ENCODE peak calls at places on chromosomes 12 and 14, in five cellular contexts. One of them, this sample, is unnamed.
A peak's percentile ranks its signal among the peaks of the same experiment; 100 is the strongest.

GRCh38 chr14:34479694-34480093 is 17.7 kb upstream of the SPTSSA start:
- DNase-seq in sigmoid colon: no peak
- DNase-seq in endothelial cell of umbilical vein: no peak
- DNase-seq in HepG2: no peak
- DNase-seq in GM12878: no peak
- DNase-seq in this sample: no peak

GRCh38 chr12:102504280-102504679 is 23.9 kb upstream of the IGF1 start:
- DNase-seq in HepG2: no peak
- DNase-seq in endothelial cell of umbilical vein: no peak
- DNase-seq in GM12878: no peak
- DNase-seq in sigmoid colon: no peak
- DNase-seq in this sample: no peak

GRCh38 chr12:94175763-94176660 is 27.6 kb downstream of the PLXNC1 start:
- DNase-seq in HepG2: no peak
- DNase-seq in endothelial cell of umbilical vein: no peak
- DNase-seq in GM12878: no peak
- DNase-seq in sigmoid colon: no peak
- DNase-seq in this sample: no peak

GRCh38 chr14:88421286-88421685 is 35.8 kb downstream of the SPATA7 start:
- DNase-seq in GM12878: no peak
- DNase-seq in endothelial cell of umbilical vein: no peak
- DNase-seq in HepG2: no peak
- DNase-seq in sigmoid colon: no peak
- DNase-seq in this sample: no peak

GRCh38 chr12:2284857-2285256 is 232.1 kb downstream of the CACNA1C start:
- DNase-seq in HepG2: peak; percentile 29
- DNase-seq in GM12878: no peak
- DNase-seq in sigmoid colon: peak; percentile 84
- DNase-seq in endothelial cell of umbilical vein: peak; percentile 31
- DNase-seq in this sample: peak; percentile 60

GRCh38 chr12:93319523-93320045 is 58.1 kb upstream of the NUDT4 start:
- DNase-seq in endothelial cell of umbilical vein: no peak
- DNase-seq in HepG2: no peak
- DNase-seq in sigmoid colon: no peak
- DNase-seq in GM12878: no peak
- DNase-seq in this sample: no peak

GRCh38 chr12:120257041-120257821 is 8.3 kb downstream of the PXN start:
- DNase-seq in sigmoid colon: peak; percentile 83
- DNase-seq in GM12878: no peak
- DNase-seq in HepG2: no peak
- DNase-seq in endothelial cell of umbilical vein: peak; percentile 98
- DNase-seq in this sample: peak; percentile 49

GRCh38 chr12:94172031-94172430 is 23.7 kb downstream of the PLXNC1 start:
- DNase-seq in GM12878: no peak
- DNase-seq in endothelial cell of umbilical vein: no peak
- DNase-seq in HepG2: peak; percentile 15
- DNase-seq in sigmoid colon: no peak
- DNase-seq in this sample: no peak

GRCh38 chr12:95790025-95790911 is at the start of gene NTN4:
- DNase-seq in endothelial cell of umbilical vein: peak; percentile 67
- DNase-seq in sigmoid colon: peak; percentile 65
- DNase-seq in HepG2: no peak
- DNase-seq in GM12878: no peak
- DNase-seq in this sample: peak; percentile 52

GRCh38 chr12:76685246-76685678 is 78.7 kb upstream of the ZDHHC17 start:
- DNase-seq in endothelial cell of umbilical vein: peak; percentile 46
- DNase-seq in HepG2: no peak
- DNase-seq in GM12878: no peak
- DNase-seq in sigmoid colon: no peak
- DNase-seq in this sample: no peak

GRCh38 chr12:10409387-10409786 is at the start of gene KLRC4:
- DNase-seq in HepG2: no peak
- DNase-seq in GM12878: no peak
- DNase-seq in sigmoid colon: no peak
- DNase-seq in endothelial cell of umbilical vein: peak; percentile 60
- DNase-seq in this sample: no peak

GRCh38 chr12:6230321-6231110 is 30.3 kb downstream of the CD9 start:
- DNase-seq in GM12878: peak; percentile 69
- DNase-seq in sigmoid colon: peak; percentile 94
- DNase-seq in HepG2: peak; percentile 92
- DNase-seq in endothelial cell of umbilical vein: no peak
- DNase-seq in this sample: peak; percentile 81

GRCh38 chr14:105857223-105857815 is 330.9 kb downstream of the TMEM121 start:
- DNase-seq in sigmoid colon: peak; percentile 33
- DNase-seq in HepG2: no peak
- DNase-seq in endothelial cell of umbilical vein: no peak
- DNase-seq in GM12878: no peak
- DNase-seq in this sample: no peak

GRCh38 chr14:58639842-58640484 is 2.2 kb downstream of the DACT1 start:
- DNase-seq in HepG2: peak; percentile 15
- DNase-seq in endothelial cell of umbilical vein: peak; percentile 58
- DNase-seq in sigmoid colon: no peak
- DNase-seq in GM12878: peak; percentile 36
- DNase-seq in this sample: peak; percentile 35

GRCh38 chr14:59564356-59564755 is 12.3 kb downstream of the CCDC175 start:
- DNase-seq in endothelial cell of umbilical vein: no peak
- DNase-seq in HepG2: no peak
- DNase-seq in sigmoid colon: no peak
- DNase-seq in GM12878: no peak
- DNase-seq in this sample: no peak

GRCh38 chr14:105021656-105022275 is 883 bp upstream of the CDCA4 start:
- DNase-seq in endothelial cell of umbilical vein: no peak
- DNase-seq in HepG2: peak; percentile 47
- DNase-seq in GM12878: no peak
- DNase-seq in sigmoid colon: no peak
- DNase-seq in this sample: no peak

GRCh38 chr14:73524493-73524892 is 12.4 kb upstream of the ACOT1 start:
- DNase-seq in sigmoid colon: no peak
- DNase-seq in HepG2: no peak
- DNase-seq in endothelial cell of umbilical vein: no peak
- DNase-seq in GM12878: no peak
- DNase-seq in this sample: no peak

GRCh38 chr12:21677622-21678277 is 20.1 kb upstream of the LDHB start:
- DNase-seq in GM12878: no peak
- DNase-seq in endothelial cell of umbilical vein: no peak
- DNase-seq in HepG2: no peak
- DNase-seq in sigmoid colon: no peak
- DNase-seq in this sample: no peak

GRCh38 chr14:74671789-74672188 is 41.1 kb downstream of the AREL1 start:
- DNase-seq in GM12878: no peak
- DNase-seq in sigmoid colon: no peak
- DNase-seq in endothelial cell of umbilical vein: peak; percentile 85
- DNase-seq in HepG2: no peak
- DNase-seq in this sample: peak; percentile 18

GRCh38 chr12:104648746-104649145 is 192.0 kb downstream of the CHST11 start:
- DNase-seq in GM12878: no peak
- DNase-seq in sigmoid colon: no peak
- DNase-seq in HepG2: no peak
- DNase-seq in endothelial cell of umbilical vein: peak; percentile 19
- DNase-seq in this sample: no peak

GRCh38 chr12:49008943-49009342 is 9.6 kb downstream of the PRKAG1 start:
- DNase-seq in GM12878: no peak
- DNase-seq in sigmoid colon: no peak
- DNase-seq in HepG2: no peak
- DNase-seq in endothelial cell of umbilical vein: no peak
- DNase-seq in this sample: no peak

GRCh38 chr14:75440733-75441474 is 13.1 kb downstream of the JDP2 start:
- DNase-seq in endothelial cell of umbilical vein: no peak
- DNase-seq in sigmoid colon: peak; percentile 86
- DNase-seq in HepG2: no peak
- DNase-seq in GM12878: no peak
- DNase-seq in this sample: peak; percentile 56

GRCh38 chr12:25308761-25309160 is 58.0 kb upstream of the KRAS start:
- DNase-seq in HepG2: no peak
- DNase-seq in sigmoid colon: no peak
- DNase-seq in GM12878: no peak
- DNase-seq in endothelial cell of umbilical vein: no peak
- DNase-seq in this sample: no peak

GRCh38 chr12:30691122-30691879 is 4.4 kb downstream of the IPO8 start:
- DNase-seq in sigmoid colon: peak; percentile 65
- DNase-seq in HepG2: peak; percentile 41
- DNase-seq in GM12878: no peak
- DNase-seq in endothelial cell of umbilical vein: no peak
- DNase-seq in this sample: no peak

GRCh38 chr12:122072031-122072970 is 6.3 kb upstream of the MLXIP start:
- DNase-seq in HepG2: no peak
- DNase-seq in GM12878: no peak
- DNase-seq in endothelial cell of umbilical vein: peak; percentile 84
- DNase-seq in sigmoid colon: peak; percentile 94
- DNase-seq in this sample: peak; percentile 82

GRCh38 chr12:74646831-74647230 is 109.2 kb downstream of the ATXN7L3B start:
- DNase-seq in GM12878: no peak
- DNase-seq in HepG2: no peak
- DNase-seq in sigmoid colon: no peak
- DNase-seq in endothelial cell of umbilical vein: no peak
- DNase-seq in this sample: no peak

GRCh38 chr12:229441-230191 is 15.7 kb upstream of the SLC6A12 start:
- DNase-seq in sigmoid colon: no peak
- DNase-seq in endothelial cell of umbilical vein: no peak
- DNase-seq in GM12878: no peak
- DNase-seq in HepG2: no peak
- DNase-seq in this sample: no peak

GRCh38 chr12:2264622-2265306 is 212.0 kb downstream of the CACNA1C start:
- DNase-seq in HepG2: no peak
- DNase-seq in GM12878: no peak
- DNase-seq in sigmoid colon: no peak
- DNase-seq in endothelial cell of umbilical vein: no peak
- DNase-seq in this sample: no peak

DNA sequence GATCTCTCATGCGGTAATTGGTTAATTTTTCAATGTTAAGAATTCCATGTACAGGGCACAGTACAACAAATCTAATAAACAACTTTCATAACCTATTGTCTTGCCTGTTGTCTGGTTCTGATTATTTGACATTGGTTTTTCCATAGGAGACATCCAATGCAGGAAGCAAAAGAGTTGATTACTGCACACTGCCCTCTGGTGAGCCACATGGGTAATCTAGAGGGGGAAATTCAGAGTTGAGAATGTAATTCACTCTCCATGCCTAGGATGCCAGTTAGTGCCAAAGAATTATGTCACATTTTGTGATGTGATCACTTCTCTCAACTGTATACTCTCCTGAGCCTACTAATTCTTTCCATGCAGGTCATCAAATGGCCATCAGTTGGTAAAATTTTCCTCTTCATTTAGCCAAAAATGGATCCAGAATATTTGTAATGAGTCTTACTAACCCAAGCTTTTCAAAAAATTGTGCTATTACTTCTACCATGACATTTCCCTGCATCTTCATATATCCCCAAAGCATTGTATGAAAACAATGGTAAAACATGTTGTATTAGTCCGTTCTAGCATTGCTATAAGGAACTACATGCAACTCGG is 17.7 kb upstream of the CCDC91 start:
- DNase-seq in GM12878: no peak
- DNase-seq in endothelial cell of umbilical vein: peak; percentile 73
- DNase-seq in HepG2: peak; percentile 39
- DNase-seq in sigmoid colon: no peak
- DNase-seq in this sample: no peak
- TF ChIP-seq CTCF in GM12878: peak; percentile 34
- TF ChIP-seq CTCF in endothelial cell of umbilical vein: peak; percentile 62
- TF ChIP-seq CTCF in HepG2: peak; percentile 68
- TF ChIP-seq CTCF in sigmoid colon: no peak
- TF ChIP-seq CTCF in this sample: no peak

DNA sequence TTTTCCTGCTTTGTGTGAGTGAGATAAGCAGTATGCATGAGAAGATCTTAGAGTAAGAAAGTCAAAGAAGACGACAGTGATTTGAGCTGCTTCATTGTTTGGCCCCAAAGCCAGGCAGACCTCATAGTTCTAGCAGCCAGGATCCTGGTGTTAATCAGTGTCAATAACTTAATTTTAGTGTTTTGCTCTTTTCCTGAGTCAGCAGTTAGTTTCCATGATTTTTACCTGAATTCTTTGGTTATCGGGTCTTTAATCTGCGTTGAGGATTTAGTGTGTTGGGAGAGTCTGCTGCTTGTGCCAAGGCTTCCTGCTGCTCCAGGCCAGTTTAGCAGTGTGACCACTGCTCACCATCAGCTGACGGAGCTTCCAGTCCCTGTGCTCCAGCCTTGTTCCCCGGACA is 241.6 kb upstream of the SOX5 start:
- DNase-seq in sigmoid colon: no peak
- DNase-seq in GM12878: no peak
- DNase-seq in endothelial cell of umbilical vein: no peak
- DNase-seq in HepG2: no peak
- DNase-seq in this sample: no peak
- H3K36me3 ChIP-seq in sigmoid colon: no peaks in the 10 kb centered on the region
- H3K36me3 ChIP-seq in GM12878: no peaks in the 10 kb centered on the region
- H3K36me3 ChIP-seq in endothelial cell of umbilical vein: no peaks in the 10 kb centered on the region
- H3K36me3 ChIP-seq in HepG2: no peaks in the 10 kb centered on the region
- H3K36me3 ChIP-seq in this sample: no peaks in the 10 kb centered on the region

GRCh38 chr14:84988391-84988790 is 541.6 kb upstream of the FLRT2 start:
- DNase-seq in sigmoid colon: no peak
- DNase-seq in endothelial cell of umbilical vein: no peak
- DNase-seq in GM12878: no peak
- DNase-seq in HepG2: no peak
- DNase-seq in this sample: no peak
- TF ChIP-seq POLR2AphosphoS5 in sigmoid colon: no peak
- TF ChIP-seq POLR2AphosphoS5 in endothelial cell of umbilical vein: no peak
- TF ChIP-seq POLR2AphosphoS5 in GM12878: no peak
- TF ChIP-seq POLR2AphosphoS5 in HepG2: no peak
- TF ChIP-seq POLR2AphosphoS5 in this sample: no peak

GRCh38 chr12:5000658-5001390 is 42.9 kb upstream of the KCNA5 start:
- DNase-seq in HepG2: no peak
- DNase-seq in sigmoid colon: no peak
- DNase-seq in GM12878: no peak
- DNase-seq in endothelial cell of umbilical vein: no peak
- DNase-seq in this sample: no peak

GRCh38 chr12:5003025-5003666 is 40.5 kb upstream of the KCNA5 start:
- DNase-seq in sigmoid colon: peak; percentile 82
- DNase-seq in endothelial cell of umbilical vein: peak; percentile 45
- DNase-seq in HepG2: peak; percentile 33
- DNase-seq in GM12878: no peak
- DNase-seq in this sample: peak; percentile 50

GRCh38 chr12:4996714-4997113 is 47.0 kb upstream of the KCNA5 start:
- DNase-seq in sigmoid colon: no peak
- DNase-seq in HepG2: no peak
- DNase-seq in GM12878: no peak
- DNase-seq in endothelial cell of umbilical vein: no peak
- DNase-seq in this sample: no peak

GRCh38 chr12:4997939-4998338 is 45.7 kb upstream of the KCNA5 start:
- DNase-seq in GM12878: no peak
- DNase-seq in endothelial cell of umbilical vein: peak; percentile 17
- DNase-seq in HepG2: no peak
- DNase-seq in sigmoid colon: peak; percentile 79
- DNase-seq in this sample: no peak

DNA sequence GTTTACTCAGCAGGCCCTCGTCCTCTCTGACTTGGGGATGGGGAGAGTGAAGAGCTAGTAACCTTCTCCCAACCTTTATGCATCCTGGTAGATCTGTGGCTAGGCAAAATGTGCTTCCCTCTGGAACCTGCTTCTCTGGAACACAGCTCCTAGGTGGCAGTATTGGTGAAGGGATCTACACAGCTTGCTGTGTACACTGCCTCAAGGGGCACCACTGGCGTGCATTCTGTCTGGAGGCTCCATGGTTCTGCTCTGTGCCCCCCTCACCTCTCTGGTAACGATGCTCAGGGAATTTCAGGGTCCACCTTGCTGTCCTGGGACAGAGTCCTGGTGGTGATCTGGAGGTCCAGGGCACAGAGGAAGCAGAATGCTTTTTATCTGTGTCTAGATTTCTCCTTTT is 43.5 kb upstream of the KCNA5 start:
- DNase-seq in sigmoid colon: no peak
- DNase-seq in GM12878: no peak
- DNase-seq in HepG2: no peak
- DNase-seq in endothelial cell of umbilical vein: no peak
- DNase-seq in this sample: no peak
- TF ChIP-seq CTCF in sigmoid colon: no peak
- TF ChIP-seq CTCF in GM12878: no peak
- TF ChIP-seq CTCF in HepG2: peak; percentile 21
- TF ChIP-seq CTCF in endothelial cell of umbilical vein: no peak
- TF ChIP-seq CTCF in this sample: no peak

This sample was measured in prostate gland.